ENCODE peak calls at places on chromosomes 1 and 21, in ten cellular contexts. N, Z, W, P, B, O, M, S, C and L are unnamed samples.

GRCh38 chr21:41961282-41961701 is 7.5 kb upstream of the C2CD2 start:
- DNase-seq in M (no peak), B (no peak), C (no peak), P (no peak), W (peak), N (no peak), S (peak), O (no peak), Z (no peak), L (no peak)

GRCh38 chr21:17045214-17045835 is 467.5 kb upstream of the CXADR start:
- DNase-seq in M (no peak), C (no peak), S (no peak), P (peak), Z (no peak), B (peak), N (no peak), W (peak), O (peak), L (peak)

GRCh38 chr1:208455821-208456220 is 211.6 kb upstream of the PLXNA2 start:
- DNase-seq in C (no peak), N (no peak), O (no peak), M (no peak), S (no peak), P (no peak), W (peak), B (no peak), Z (peak), L (no peak)

GRCh38 chr1:56872597-56872996 is 18.0 kb downstream of the C8A start:
- DNase-seq in B (no peak), P (peak), N (no peak), S (no peak), W (peak), O (no peak), Z (no peak), C (no peak), M (no peak), L (no peak)

GRCh38 chr1:36769886-36770830 is 264.2 kb downstream of the GRIK3 start:
- DNase-seq in W (no peak), O (peak), B (no peak), N (no peak), P (no peak), Z (no peak), C (peak), S (no peak), M (no peak), L (no peak)

GRCh38 chr1:54988975-54989374 is 8.5 kb downstream of the TMEM61 start:
- DNase-seq in O (no peak), S (no peak), M (no peak), P (no peak), W (no peak), B (no peak), N (no peak), Z (no peak), C (no peak), L (no peak)

GRCh38 chr1:207797229-207797973 is 45.5 kb downstream of the CD46 start:
- DNase-seq in M (peak), Z (peak), O (peak), P (peak), B (peak), W (peak), S (peak), C (peak), N (peak), L (peak)

GRCh38 chr1:227942716-227943261 is 4.9 kb downstream of the WNT9A start:
- DNase-seq in B (no peak), P (no peak), M (no peak), N (peak), W (no peak), S (no peak), C (peak), O (no peak), Z (no peak), L (no peak)

GRCh38 chr1:67390041-67390887 is 39.9 kb downstream of the SERBP1 start:
- DNase-seq in Z (peak), O (no peak), P (peak), W (peak), B (no peak), M (no peak), N (no peak), S (no peak), C (no peak), L (no peak)

GRCh38 chr21:14711287-14711686 is 165.2 kb upstream of the SAMSN1 start:
- DNase-seq in Z (no peak), P (peak), S (no peak), N (no peak), W (peak), M (no peak), B (no peak), O (no peak), C (no peak), L (no peak)

GRCh38 chr21:15134711-15135110 is 69.9 kb upstream of the NRIP1 start:
- DNase-seq in N (peak), O (no peak), S (no peak), M (no peak), W (no peak), P (no peak), B (no peak), C (no peak), Z (no peak), L (no peak)

GRCh38 chr1:87399701-87400100 is 71.0 kb downstream of the LMO4 start:
- DNase-seq in P (no peak), O (no peak), B (no peak), W (no peak), N (peak), Z (no peak), C (no peak), S (no peak), M (no peak), L (no peak)

GRCh38 chr1:229574679-229575442 is 16.4 kb upstream of the ABCB10 start:
- DNase-seq in B (no peak), Z (no peak), M (no peak), O (no peak), N (no peak), P (no peak), C (no peak), W (no peak), S (no peak), L (no peak)

GRCh38 chr21:30979054-30979453 is 59.2 kb downstream of the KRTAP19-8 start:
- DNase-seq in O (no peak), C (no peak), N (no peak), M (peak), P (no peak), W (no peak), B (no peak), S (no peak), Z (no peak), L (peak)

GRCh38 chr21:39422468-39423241 is 22.9 kb downstream of the LCA5L start:
- DNase-seq in Z (no peak), W (no peak), M (no peak), C (no peak), P (no peak), O (peak), N (no peak), B (no peak), S (no peak), L (no peak)

GRCh38 chr1:246748867-246749266 is 24.7 kb downstream of the SCCPDH start:
- DNase-seq in W (peak), P (no peak), N (no peak), B (no peak), O (no peak), Z (peak), M (no peak), C (no peak), S (no peak), L (no peak)

GRCh38 chr1:246280551-246280950 is 226.5 kb downstream of the SMYD3 start:
- DNase-seq in O (peak), Z (no peak), P (peak), W (peak), M (no peak), C (no peak), N (no peak), S (no peak), B (peak), L (peak)

GRCh38 chr1:29708381-29708780 is 472.1 kb downstream of the PTPRU start:
- DNase-seq in S (no peak), M (no peak), B (no peak), N (no peak), O (peak), C (peak), Z (no peak), P (no peak), W (peak), L (no peak)

GRCh38 chr1:159088050-159088449 is 11.5 kb upstream of the AIM2 start:
- DNase-seq in P (peak), N (no peak), W (peak), M (no peak), Z (no peak), O (no peak), S (peak), C (no peak), B (peak), L (no peak)

GRCh38 chr1:57824535-57824934 is 400.7 kb upstream of the DAB1 start:
- DNase-seq in S (no peak), O (no peak), P (no peak), N (no peak), C (no peak), Z (no peak), M (no peak), B (no peak), W (no peak), L (no peak)

GRCh38 chr21:43297411-43297981 is 128.7 kb downstream of the CRYAA start:
- DNase-seq in O (no peak), W (no peak), C (no peak), S (no peak), Z (no peak), P (no peak), N (peak), M (no peak), B (no peak), L (no peak)

GRCh38 chr1:226691257-226691656 is 47.8 kb downstream of the ITPKB start:
- DNase-seq in S (no peak), N (no peak), C (no peak), W (no peak), P (no peak), B (no peak), M (peak), O (no peak), Z (no peak), L (peak)

GRCh38 chr1:56676571-56677035 is 31.5 kb downstream of the PRKAA2 start:
- DNase-seq in M (no peak), B (peak), W (peak), O (no peak), P (peak), N (no peak), Z (peak), C (no peak), S (no peak), L (no peak)

GRCh38 chr1:47432071-47433036 is 5.5 kb upstream of the FOXD2 start:
- DNase-seq in N (peak), M (peak), Z (no peak), W (peak), S (no peak), P (peak), O (peak), C (peak), B (peak), L (peak)

GRCh38 chr1:179217943-179218507 is 11.5 kb downstream of the ABL2 start:
- DNase-seq in C (no peak), W (peak), O (no peak), B (no peak), P (peak), Z (no peak), M (no peak), N (no peak), S (no peak), L (no peak)

GRCh38 chr1:162889989-162890388 is 29.0 kb upstream of the CCDC190 start:
- DNase-seq in M (no peak), O (peak), Z (no peak), S (no peak), P (peak), W (no peak), B (no peak), C (no peak), N (no peak), L (no peak)

GRCh38 chr1:163875927-163876320 is 554.2 kb downstream of the NUF2 start:
- DNase-seq in O (no peak), N (no peak), W (peak), C (no peak), M (no peak), S (no peak), B (no peak), Z (no peak), P (peak), L (no peak)

GRCh38 chr1:65208577-65208976 is 60.6 kb downstream of the AK4 start:
- DNase-seq in W (no peak), M (no peak), Z (no peak), O (no peak), N (no peak), B (no peak), C (no peak), P (no peak), S (no peak), L (no peak)

GRCh38 chr1:185483217-185483616 is 166.2 kb upstream of the IVNS1ABP start:
- DNase-seq in M (no peak), C (no peak), B (no peak), O (no peak), N (no peak), S (no peak), W (no peak), Z (no peak), P (no peak), L (no peak)

GRCh38 chr1:41754540-41754939 is 164.2 kb downstream of the HIVEP3 start:
- DNase-seq in S (no peak), M (peak), Z (no peak), P (no peak), N (no peak), C (no peak), O (no peak), W (no peak), B (no peak), L (peak)

GRCh38 chr1:91190996-91191395 is 169.2 kb upstream of the ZNF644 start:
- DNase-seq in P (no peak), C (no peak), O (no peak), Z (no peak), M (no peak), B (no peak), S (no peak), N (no peak), W (no peak), L (no peak)

GRCh38 chr1:153547560-153548551 is 1.2 kb downstream of the S100A3 start:
- DNase-seq in N (no peak), M (no peak), W (no peak), B (no peak), S (no peak), P (no peak), C (peak), O (no peak), Z (no peak), L (no peak)

GRCh38 chr21:43864806-43865470 is at the start of gene AGPAT3:
- DNase-seq in W (no peak), P (no peak), S (no peak), B (no peak), Z (no peak), M (peak), O (no peak), C (no peak), N (peak), L (peak)

GRCh38 chr1:156319664-156320063 is 18.4 kb downstream of the CCT3 start:
- DNase-seq in M (peak), W (peak), P (peak), N (no peak), S (no peak), Z (no peak), B (no peak), C (no peak), O (peak), L (peak)

GRCh38 chr1:82317671-82318070 is 516.9 kb downstream of the ADGRL2 start:
- DNase-seq in C (no peak), O (peak), W (peak), N (no peak), B (no peak), M (no peak), P (peak), Z (peak), S (peak), L (no peak)

GRCh38 chr1:174039069-174039468 is 16.9 kb upstream of the RC3H1 start:
- DNase-seq in B (no peak), W (peak), Z (no peak), O (no peak), N (no peak), S (no peak), M (no peak), C (no peak), P (peak), L (no peak)

GRCh38 chr21:45859041-45859761 is 122.4 kb upstream of the COL6A1 start:
- DNase-seq in N (no peak), M (no peak), O (no peak), W (no peak), P (no peak), S (no peak), Z (no peak), C (no peak), B (no peak), L (no peak)

GRCh38 chr1:228100822-228101613 is 2.1 kb downstream of the C1orf35 start:
- DNase-seq in C (no peak), S (no peak), O (no peak), W (no peak), N (no peak), B (no peak), M (no peak), P (no peak), Z (no peak), L (no peak)

GRCh38 chr1:231419147-231419546 is 2.9 kb downstream of the EGLN1 start:
- DNase-seq in Z (no peak), W (no peak), C (no peak), B (no peak), M (no peak), S (no peak), P (no peak), O (no peak), N (no peak), L (no peak)

GRCh38 chr1:231418101-231418740 is 3.9 kb downstream of the EGLN1 start:
- DNase-seq in N (no peak), B (no peak), W (no peak), Z (no peak), C (no peak), S (no peak), M (no peak), P (no peak), O (no peak), L (no peak)

GRCh38 chr1:231418741-231419107 is 3.4 kb downstream of the EGLN1 start:
- DNase-seq in S (no peak), O (no peak), C (no peak), P (no peak), M (no peak), N (no peak), W (no peak), B (no peak), Z (no peak), L (no peak)

GRCh38 chr1:231416896-231417295 is 5.2 kb downstream of the EGLN1 start:
- DNase-seq in M (no peak), C (no peak), N (no peak), S (no peak), O (no peak), B (no peak), P (no peak), Z (no peak), W (no peak), L (peak)

GRCh38 chr1:231417503-231417902 is 4.6 kb downstream of the EGLN1 start:
- DNase-seq in B (no peak), C (no peak), O (no peak), P (no peak), N (no peak), W (no peak), M (no peak), S (no peak), Z (no peak), L (no peak)
- H3K4me3 ChIP-seq in B (peak), C (peak), O (no peak), P (peak), N (no peak), W (peak), M (no peak), S (no peak), Z (peak), L (peak)

GRCh38 chr1:97353094-97353493 is 567.7 kb downstream of the DPYD start:
- DNase-seq in M (no peak), O (no peak), P (no peak), S (no peak), W (no peak), N (peak), C (no peak), B (no peak), Z (no peak), L (no peak)

GRCh38 chr1:97351846-97352245 is 569.0 kb downstream of the DPYD start:
- DNase-seq in M (no peak), Z (no peak), P (no peak), N (no peak), W (no peak), S (no peak), O (no peak), C (no peak), B (no peak), L (no peak)

GRCh38 chr1:97350662-97351061 is 570.2 kb downstream of the DPYD start:
- DNase-seq in Z (no peak), O (no peak), M (no peak), S (no peak), W (peak), N (no peak), B (no peak), P (no peak), C (no peak), L (no peak)

DNA sequence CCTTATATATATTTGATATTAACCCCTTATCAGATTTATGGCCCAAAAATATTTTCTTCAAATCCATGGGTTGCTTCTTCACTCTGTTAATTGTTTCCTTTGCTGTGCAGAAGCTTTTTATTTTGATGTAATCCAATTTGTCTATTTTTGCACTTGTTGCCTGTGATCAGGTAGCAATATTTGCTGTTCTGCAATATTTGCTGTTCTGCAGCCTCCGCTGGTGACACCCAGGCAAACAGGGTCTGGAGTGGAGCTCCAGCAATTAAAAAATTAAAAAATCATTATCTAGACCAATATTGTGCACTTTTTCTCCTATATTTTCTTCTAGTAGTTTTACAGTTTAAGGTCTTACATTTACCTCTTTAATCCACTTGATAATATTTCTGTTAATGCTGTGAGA is 564.5 kb downstream of the DPYD start:
- DNase-seq in W (no peak), B (no peak), N (no peak), O (no peak), S (no peak), P (no peak), M (no peak), Z (no peak), C (no peak), L (no peak)
- H3K4me3 ChIP-seq in W (no peak), B (no peak), N (no peak), O (no peak), S (no peak), P (no peak), M (no peak), Z (no peak), C (no peak), L (no peak)

GRCh38 chr1:172254521-172255222 is 165.8 kb upstream of the C1orf105 start:
- DNase-seq in N (no peak), O (peak), M (no peak), B (peak), C (no peak), P (peak), W (peak), Z (peak), S (peak), L (no peak)
- H3K4me3 ChIP-seq in N (no peak), O (no peak), M (no peak), B (no peak), C (no peak), P (no peak), W (no peak), Z (no peak), S (no peak), L (no peak)

GRCh38 chr1:53188099-53188498 is 8.5 kb upstream of the CPT2 start:
- DNase-seq in B (no peak), Z (no peak), S (no peak), O (no peak), N (no peak), C (no peak), P (no peak), M (no peak), W (no peak), L (no peak)

GRCh38 chr1:53183277-53183990 is 13.2 kb upstream of the CPT2 start:
- DNase-seq in M (no peak), B (peak), S (no peak), P (peak), Z (no peak), W (no peak), C (no peak), O (peak), N (peak), L (no peak)

GRCh38 chr1:53189061-53189460 is 7.6 kb upstream of the CPT2 start:
- DNase-seq in N (no peak), B (no peak), Z (no peak), P (no peak), O (peak), C (no peak), W (no peak), M (no peak), S (no peak), L (no peak)

GRCh38 chr1:53187371-53187770 is 9.3 kb upstream of the CPT2 start:
- DNase-seq in W (no peak), S (no peak), B (no peak), C (no peak), M (no peak), N (no peak), P (no peak), Z (no peak), O (no peak), L (no peak)

GRCh38 chr1:53186533-53186932 is 10.1 kb upstream of the CPT2 start:
- DNase-seq in N (no peak), O (no peak), P (no peak), W (no peak), C (no peak), B (no peak), S (no peak), Z (no peak), M (no peak), L (no peak)
- H3K4me3 ChIP-seq in N (no peak), O (no peak), P (no peak), W (no peak), C (no peak), B (no peak), S (no peak), Z (no peak), M (no peak), L (no peak)

GRCh38 chr1:202007279-202007678 is 3.1 kb upstream of the ELF3 start:
- DNase-seq in N (no peak), B (no peak), Z (no peak), C (no peak), P (no peak), S (no peak), M (no peak), O (peak), W (no peak), L (no peak)

GRCh38 chr1:202010042-202011015 is at the start of gene ELF3:
- DNase-seq in P (no peak), Z (peak), O (peak), S (no peak), N (peak), C (peak), W (no peak), B (no peak), M (no peak), L (peak)

GRCh38 chr1:202011994-202012393 is 1.6 kb downstream of the ELF3 start:
- DNase-seq in C (no peak), O (no peak), N (no peak), M (no peak), Z (no peak), W (no peak), P (no peak), S (no peak), B (no peak), L (no peak)

GRCh38 chr1:202007703-202008489 is 2.5 kb upstream of the ELF3 start:
- DNase-seq in P (no peak), S (peak), M (no peak), C (peak), N (peak), B (no peak), W (no peak), Z (no peak), O (peak), L (no peak)

GRCh38 chr1:202009326-202010031 is 908 bp upstream of the ELF3 start:
- DNase-seq in W (peak), P (peak), Z (no peak), B (peak), M (peak), O (peak), N (peak), S (no peak), C (no peak), L (peak)
- H3K4me3 ChIP-seq in W (no peak), P (no peak), Z (no peak), B (no peak), M (no peak), O (no peak), N (peak), S (no peak), C (peak), L (no peak)

GRCh38 chr1:61709908-61710289 is 15.0 kb downstream of the TM2D1 start:
- DNase-seq in W (no peak), P (no peak), M (no peak), C (no peak), B (no peak), S (no peak), O (no peak), Z (no peak), N (no peak), L (no peak)
- H3K4me3 ChIP-seq in W (no peak), P (no peak), M (no peak), C (no peak), B (no peak), S (no peak), O (no peak), Z (no peak), N (no peak), L (no peak)